ENCODE peak calls at places on chromosomes 5 and 9, in eight cellular contexts. One of them, this sample, is unnamed.

GRCh38 chr5:33010851-33011250 is 299.7 kb downstream of the NPR3 start:
- DNase-seq in cardiac muscle cell: no peak
- DNase-seq in choroid plexus epithelial cell: peak
- DNase-seq in left ventricle myocardium inferior: no peak
- DNase-seq in neuronal stem cell: no peak
- DNase-seq in spleen: no peak
- DNase-seq in CD8-positive, alpha-beta memory T cell: no peak
- DNase-seq in heart right ventricle: no peak
- DNase-seq in this sample: no peak

GRCh38 chr9:68836788-68837187 is 131.7 kb downstream of the PIP5K1B start:
- DNase-seq in cardiac muscle cell: no peak
- DNase-seq in choroid plexus epithelial cell: no peak
- DNase-seq in left ventricle myocardium inferior: no peak
- DNase-seq in neuronal stem cell: no peak
- DNase-seq in spleen: no peak
- DNase-seq in CD8-positive, alpha-beta memory T cell: no peak
- DNase-seq in heart right ventricle: no peak
- DNase-seq in this sample: no peak

GRCh38 chr9:120014751-120015235 is 565.2 kb downstream of the CDK5RAP2 start:
- DNase-seq in cardiac muscle cell: no peak
- DNase-seq in choroid plexus epithelial cell: no peak
- DNase-seq in left ventricle myocardium inferior: no peak
- DNase-seq in neuronal stem cell: no peak
- DNase-seq in spleen: no peak
- DNase-seq in CD8-positive, alpha-beta memory T cell: no peak
- DNase-seq in heart right ventricle: no peak
- DNase-seq in this sample: no peak

GRCh38 chr5:179827684-179828083 is 7.0 kb downstream of the SQSTM1 start:
- DNase-seq in cardiac muscle cell: no peak
- DNase-seq in choroid plexus epithelial cell: peak
- DNase-seq in left ventricle myocardium inferior: no peak
- DNase-seq in neuronal stem cell: no peak
- DNase-seq in spleen: peak
- DNase-seq in CD8-positive, alpha-beta memory T cell: no peak
- DNase-seq in heart right ventricle: no peak
- DNase-seq in this sample: peak

GRCh38 chr9:136282272-136282861 is 21.5 kb downstream of the CCDC187 start:
- DNase-seq in cardiac muscle cell: no peak
- DNase-seq in choroid plexus epithelial cell: no peak
- DNase-seq in left ventricle myocardium inferior: no peak
- DNase-seq in neuronal stem cell: no peak
- DNase-seq in spleen: no peak
- DNase-seq in CD8-positive, alpha-beta memory T cell: no peak
- DNase-seq in heart right ventricle: no peak
- DNase-seq in this sample: no peak

GRCh38 chr9:78778843-78779486 is 482.0 kb downstream of the PSAT1 start:
- DNase-seq in cardiac muscle cell: no peak
- DNase-seq in choroid plexus epithelial cell: no peak
- DNase-seq in left ventricle myocardium inferior: no peak
- DNase-seq in neuronal stem cell: no peak
- DNase-seq in spleen: no peak
- DNase-seq in CD8-positive, alpha-beta memory T cell: no peak
- DNase-seq in heart right ventricle: no peak
- DNase-seq in this sample: no peak

GRCh38 chr5:57174128-57174849 is 430 bp downstream of the GPBP1 start:
- DNase-seq in cardiac muscle cell: peak
- DNase-seq in choroid plexus epithelial cell: peak
- DNase-seq in left ventricle myocardium inferior: peak
- DNase-seq in neuronal stem cell: no peak
- DNase-seq in spleen: no peak
- DNase-seq in CD8-positive, alpha-beta memory T cell: no peak
- DNase-seq in heart right ventricle: no peak
- DNase-seq in this sample: peak

GRCh38 chr5:100776244-100776643 is 126.8 kb downstream of the ST8SIA4 start:
- DNase-seq in cardiac muscle cell: no peak
- DNase-seq in choroid plexus epithelial cell: peak
- DNase-seq in left ventricle myocardium inferior: no peak
- DNase-seq in neuronal stem cell: no peak
- DNase-seq in spleen: no peak
- DNase-seq in CD8-positive, alpha-beta memory T cell: no peak
- DNase-seq in heart right ventricle: no peak
- DNase-seq in this sample: no peak

GRCh38 chr5:99060306-99061261 is 131.8 kb upstream of the CHD1 start:
- DNase-seq in cardiac muscle cell: peak
- DNase-seq in choroid plexus epithelial cell: peak
- DNase-seq in left ventricle myocardium inferior: peak
- DNase-seq in neuronal stem cell: peak
- DNase-seq in spleen: peak
- DNase-seq in CD8-positive, alpha-beta memory T cell: peak
- DNase-seq in heart right ventricle: peak
- DNase-seq in this sample: peak

GRCh38 chr9:135980926-135981630 is 19.9 kb upstream of the UBAC1 start:
- DNase-seq in cardiac muscle cell: no peak
- DNase-seq in choroid plexus epithelial cell: no peak
- DNase-seq in left ventricle myocardium inferior: peak
- DNase-seq in neuronal stem cell: no peak
- DNase-seq in spleen: no peak
- DNase-seq in CD8-positive, alpha-beta memory T cell: no peak
- DNase-seq in heart right ventricle: peak
- DNase-seq in this sample: no peak

GRCh38 chr9:21709464-21710058 is 92.9 kb upstream of the MTAP start:
- DNase-seq in cardiac muscle cell: peak
- DNase-seq in choroid plexus epithelial cell: peak
- DNase-seq in left ventricle myocardium inferior: no peak
- DNase-seq in neuronal stem cell: peak
- DNase-seq in spleen: no peak
- DNase-seq in CD8-positive, alpha-beta memory T cell: peak
- DNase-seq in heart right ventricle: no peak
- DNase-seq in this sample: peak

GRCh38 chr9:114616684-114617520 is 5.8 kb downstream of the TMEM268 start:
- DNase-seq in cardiac muscle cell: no peak
- DNase-seq in choroid plexus epithelial cell: peak
- DNase-seq in left ventricle myocardium inferior: peak
- DNase-seq in neuronal stem cell: no peak
- DNase-seq in spleen: peak
- DNase-seq in CD8-positive, alpha-beta memory T cell: no peak
- DNase-seq in heart right ventricle: peak
- DNase-seq in this sample: no peak

GRCh38 chr5:169374761-169375160 is 73.8 kb upstream of the SLIT3 start:
- DNase-seq in cardiac muscle cell: no peak
- DNase-seq in choroid plexus epithelial cell: peak
- DNase-seq in left ventricle myocardium inferior: no peak
- DNase-seq in neuronal stem cell: no peak
- DNase-seq in spleen: no peak
- DNase-seq in CD8-positive, alpha-beta memory T cell: no peak
- DNase-seq in heart right ventricle: no peak
- DNase-seq in this sample: no peak

GRCh38 chr9:128249914-128250838 is 25.6 kb downstream of the GOLGA2 start:
- DNase-seq in cardiac muscle cell: peak
- DNase-seq in choroid plexus epithelial cell: peak
- DNase-seq in left ventricle myocardium inferior: peak
- DNase-seq in neuronal stem cell: peak
- DNase-seq in spleen: peak
- DNase-seq in CD8-positive, alpha-beta memory T cell: peak
- DNase-seq in heart right ventricle: peak
- DNase-seq in this sample: peak

DNA sequence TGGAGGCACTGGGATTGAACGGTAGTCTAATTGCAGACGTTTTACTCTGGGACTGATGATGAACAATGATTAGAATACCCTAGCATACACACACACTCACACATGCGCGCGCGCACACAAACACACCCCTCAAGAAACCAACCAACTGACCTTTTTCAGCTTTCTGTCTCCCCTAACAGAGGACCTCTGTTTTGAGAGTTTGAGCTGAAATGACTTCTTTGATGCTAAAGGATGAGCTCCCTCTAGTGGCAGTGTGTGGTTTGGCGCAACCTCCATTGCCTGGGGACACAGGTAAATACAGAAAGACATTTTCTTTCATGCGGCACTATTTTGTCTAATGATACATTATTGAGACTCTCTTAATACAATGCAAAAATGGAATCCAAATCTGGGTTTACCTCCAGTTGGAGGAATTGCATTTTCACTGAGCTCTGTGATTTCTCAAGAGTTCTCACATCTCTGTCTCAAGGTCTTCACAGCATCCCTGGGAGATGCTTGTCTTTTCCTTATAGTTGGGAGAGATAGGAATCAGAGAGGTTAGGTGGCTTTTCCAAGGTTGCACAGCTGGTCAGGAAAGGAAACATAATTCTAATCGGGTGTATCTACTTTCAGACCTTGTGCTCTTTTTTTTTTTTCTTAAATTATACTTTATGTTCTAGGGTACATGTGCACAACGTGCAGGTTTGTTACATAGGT is 187.5 kb downstream of the TMEM38B start:
- DNase-seq in cardiac muscle cell: peak
- DNase-seq in choroid plexus epithelial cell: peak
- DNase-seq in left ventricle myocardium inferior: peak
- DNase-seq in neuronal stem cell: peak
- DNase-seq in spleen: peak
- DNase-seq in CD8-positive, alpha-beta memory T cell: peak
- DNase-seq in heart right ventricle: peak
- DNase-seq in this sample: peak
- H3K4me3 ChIP-seq in cardiac muscle cell: no peak
- H3K4me3 ChIP-seq in choroid plexus epithelial cell: no peak
- H3K4me3 ChIP-seq in left ventricle myocardium inferior: no peak
- H3K4me3 ChIP-seq in neuronal stem cell: no peak
- H3K4me3 ChIP-seq in spleen: no peak
- H3K4me3 ChIP-seq in CD8-positive, alpha-beta memory T cell: no peak
- H3K4me3 ChIP-seq in heart right ventricle: no peak
- H3K4me3 ChIP-seq in this sample: no peak

GRCh38 chr5:134582281-134582680 is 50.3 kb downstream of the SAR1B start:
- DNase-seq in cardiac muscle cell: no peak
- DNase-seq in choroid plexus epithelial cell: no peak
- DNase-seq in left ventricle myocardium inferior: no peak
- DNase-seq in neuronal stem cell: no peak
- DNase-seq in spleen: no peak
- DNase-seq in CD8-positive, alpha-beta memory T cell: no peak
- DNase-seq in heart right ventricle: no peak
- DNase-seq in this sample: peak

GRCh38 chr5:134584662-134585061 is 48.0 kb downstream of the SAR1B start:
- DNase-seq in cardiac muscle cell: no peak
- DNase-seq in choroid plexus epithelial cell: no peak
- DNase-seq in left ventricle myocardium inferior: no peak
- DNase-seq in neuronal stem cell: no peak
- DNase-seq in spleen: no peak
- DNase-seq in CD8-positive, alpha-beta memory T cell: no peak
- DNase-seq in heart right ventricle: no peak
- DNase-seq in this sample: no peak

GRCh38 chr5:134581241-134581981 is 51.2 kb downstream of the SAR1B start:
- DNase-seq in cardiac muscle cell: no peak
- DNase-seq in choroid plexus epithelial cell: no peak
- DNase-seq in left ventricle myocardium inferior: peak
- DNase-seq in neuronal stem cell: no peak
- DNase-seq in spleen: no peak
- DNase-seq in CD8-positive, alpha-beta memory T cell: no peak
- DNase-seq in heart right ventricle: no peak
- DNase-seq in this sample: peak

GRCh38 chr5:134583821-134584220 is 48.8 kb downstream of the SAR1B start:
- DNase-seq in cardiac muscle cell: no peak
- DNase-seq in choroid plexus epithelial cell: no peak
- DNase-seq in left ventricle myocardium inferior: no peak
- DNase-seq in neuronal stem cell: no peak
- DNase-seq in spleen: no peak
- DNase-seq in CD8-positive, alpha-beta memory T cell: no peak
- DNase-seq in heart right ventricle: no peak
- DNase-seq in this sample: peak

GRCh38 chr5:134582941-134583340 is 49.7 kb downstream of the SAR1B start:
- DNase-seq in cardiac muscle cell: no peak
- DNase-seq in choroid plexus epithelial cell: no peak
- DNase-seq in left ventricle myocardium inferior: no peak
- DNase-seq in neuronal stem cell: no peak
- DNase-seq in spleen: no peak
- DNase-seq in CD8-positive, alpha-beta memory T cell: no peak
- DNase-seq in heart right ventricle: no peak
- DNase-seq in this sample: peak
- H3K4me3 ChIP-seq in cardiac muscle cell: no peak
- H3K4me3 ChIP-seq in choroid plexus epithelial cell: no peak
- H3K4me3 ChIP-seq in left ventricle myocardium inferior: no peak
- H3K4me3 ChIP-seq in neuronal stem cell: no peak
- H3K4me3 ChIP-seq in spleen: no peak
- H3K4me3 ChIP-seq in CD8-positive, alpha-beta memory T cell: no peak
- H3K4me3 ChIP-seq in heart right ventricle: no peak
- H3K4me3 ChIP-seq in this sample: no peak

GRCh38 chr5:141703133-141703561 is 21.1 kb upstream of the ARAP3 start:
- DNase-seq in cardiac muscle cell: no peak
- DNase-seq in choroid plexus epithelial cell: peak
- DNase-seq in left ventricle myocardium inferior: no peak
- DNase-seq in neuronal stem cell: no peak
- DNase-seq in spleen: no peak
- DNase-seq in CD8-positive, alpha-beta memory T cell: no peak
- DNase-seq in heart right ventricle: no peak
- DNase-seq in this sample: peak
- H3K4me3 ChIP-seq in cardiac muscle cell: peak
- H3K4me3 ChIP-seq in choroid plexus epithelial cell: no peak
- H3K4me3 ChIP-seq in left ventricle myocardium inferior: peak
- H3K4me3 ChIP-seq in neuronal stem cell: no peak
- H3K4me3 ChIP-seq in spleen: peak
- H3K4me3 ChIP-seq in CD8-positive, alpha-beta memory T cell: peak
- H3K4me3 ChIP-seq in heart right ventricle: no peak
- H3K4me3 ChIP-seq in this sample: peak

GRCh38 chr9:77453857-77454647 is 194.1 kb downstream of the GNA14 start:
- DNase-seq in cardiac muscle cell: no peak
- DNase-seq in choroid plexus epithelial cell: no peak
- DNase-seq in left ventricle myocardium inferior: no peak
- DNase-seq in neuronal stem cell: no peak
- DNase-seq in spleen: no peak
- DNase-seq in CD8-positive, alpha-beta memory T cell: no peak
- DNase-seq in heart right ventricle: no peak
- DNase-seq in this sample: no peak
- H3K4me3 ChIP-seq in cardiac muscle cell: no peak
- H3K4me3 ChIP-seq in choroid plexus epithelial cell: no peak
- H3K4me3 ChIP-seq in left ventricle myocardium inferior: no peak
- H3K4me3 ChIP-seq in neuronal stem cell: no peak
- H3K4me3 ChIP-seq in spleen: peak
- H3K4me3 ChIP-seq in CD8-positive, alpha-beta memory T cell: peak
- H3K4me3 ChIP-seq in heart right ventricle: no peak
- H3K4me3 ChIP-seq in this sample: no peak

GRCh38 chr9:1879501-1879900 is 135.6 kb upstream of the SMARCA2 start:
- DNase-seq in cardiac muscle cell: no peak
- DNase-seq in choroid plexus epithelial cell: no peak
- DNase-seq in left ventricle myocardium inferior: no peak
- DNase-seq in neuronal stem cell: no peak
- DNase-seq in spleen: no peak
- DNase-seq in CD8-positive, alpha-beta memory T cell: no peak
- DNase-seq in heart right ventricle: no peak
- DNase-seq in this sample: no peak
- H3K4me3 ChIP-seq in cardiac muscle cell: no peak
- H3K4me3 ChIP-seq in choroid plexus epithelial cell: no peak
- H3K4me3 ChIP-seq in left ventricle myocardium inferior: no peak
- H3K4me3 ChIP-seq in neuronal stem cell: no peak
- H3K4me3 ChIP-seq in spleen: no peak
- H3K4me3 ChIP-seq in CD8-positive, alpha-beta memory T cell: no peak
- H3K4me3 ChIP-seq in heart right ventricle: no peak
- H3K4me3 ChIP-seq in this sample: no peak

GRCh38 chr9:26656003-26656940 is 236.3 kb downstream of the CAAP1 start:
- DNase-seq in cardiac muscle cell: peak
- DNase-seq in choroid plexus epithelial cell: peak
- DNase-seq in left ventricle myocardium inferior: no peak
- DNase-seq in neuronal stem cell: peak
- DNase-seq in spleen: no peak
- DNase-seq in CD8-positive, alpha-beta memory T cell: no peak
- DNase-seq in heart right ventricle: no peak
- DNase-seq in this sample: peak
- H3K4me3 ChIP-seq in cardiac muscle cell: no peak
- H3K4me3 ChIP-seq in choroid plexus epithelial cell: no peak
- H3K4me3 ChIP-seq in left ventricle myocardium inferior: no peak
- H3K4me3 ChIP-seq in neuronal stem cell: no peak
- H3K4me3 ChIP-seq in spleen: no peak
- H3K4me3 ChIP-seq in CD8-positive, alpha-beta memory T cell: no peak
- H3K4me3 ChIP-seq in heart right ventricle: no peak
- H3K4me3 ChIP-seq in this sample: no peak